ENCODE peak calls at places on chromosomes 11 and 22, in six cellular contexts. R is fibroblast of pulmonary artery, K is GM12865, A is skeletal muscle cell, H is DND-41, B is BJ. M is an unnamed sample.

GRCh38 chr11:78069465-78069864 is 5.8 kb downstream of the THRSP start:
- DNase-seq in R (peak; percentile 47), A (no peak), H (no peak), K (no peak), B (no peak), M (no peak)

GRCh38 chr11:95134491-95134890 is 44.8 kb downstream of the ENDOD1 start:
- DNase-seq in K (no peak), R (peak; percentile 58), H (no peak), A (peak; percentile 53), B (peak; percentile 70), M (peak; percentile 44)

GRCh38 chr22:30017375-30017774 is 62.9 kb upstream of the HORMAD2 start:
- DNase-seq in B (peak; percentile 31), K (no peak), R (no peak), H (no peak), A (peak; percentile 17), M (no peak)

GRCh38 chr11:44813401-44813800 is 86.6 kb downstream of the TSPAN18 start:
- DNase-seq in R (no peak), B (no peak), A (no peak), K (no peak), H (no peak), M (no peak)

GRCh38 chr11:4095509-4096230 is 1.1 kb downstream of the RRM1 start:
- DNase-seq in A (no peak), K (peak; percentile 35), H (no peak), R (peak; percentile 66), B (no peak), M (peak; percentile 42)

GRCh38 chr11:93160156-93160555 is 37.6 kb downstream of the SLC36A4 start:
- DNase-seq in B (no peak), K (no peak), H (no peak), R (no peak), A (no peak), M (no peak)

GRCh38 chr22:46895753-46896152 is 133.3 kb downstream of the TBC1D22A start:
- DNase-seq in H (no peak), R (no peak), B (no peak), A (no peak), K (no peak), M (peak; percentile 17)

GRCh38 chr11:47524200-47524874 is 28.6 kb downstream of the CELF1 start:
- DNase-seq in K (no peak), B (no peak), A (no peak), R (no peak), H (no peak), M (peak; percentile 26)

GRCh38 chr22:24289138-24289537 is 18.5 kb downstream of the SPECC1L start:
- DNase-seq in A (peak; percentile 43), H (no peak), B (peak; percentile 93), R (peak; percentile 84), K (no peak), M (peak; percentile 81)

GRCh38 chr11:86629070-86629706 is 43.2 kb downstream of the ME3 start:
- DNase-seq in B (no peak), R (peak; percentile 73), H (no peak), K (no peak), A (peak; percentile 74), M (peak; percentile 81)

GRCh38 chr22:27239520-27239919 is 562.0 kb downstream of the MN1 start:
- DNase-seq in K (no peak), B (no peak), H (no peak), A (no peak), R (no peak), M (no peak)

GRCh38 chr11:107691003-107691402 is 20.9 kb downstream of the SLN start:
- DNase-seq in B (no peak), A (no peak), R (peak; percentile 31), K (no peak), H (no peak), M (peak; percentile 59)

GRCh38 chr11:105244157-105244820 is 104.7 kb upstream of the CARD18 start:
- DNase-seq in A (peak; percentile 85), K (no peak), R (peak; percentile 96), B (peak; percentile 92), H (no peak), M (peak; percentile 90)

GRCh38 chr22:44496844-44497217 is 1.2 kb downstream of the RTL6 start:
- DNase-seq in R (no peak), B (no peak), K (no peak), H (no peak), A (no peak), M (no peak)

GRCh38 chr11:129320485-129320884 is 55.2 kb upstream of the BARX2 start:
- DNase-seq in B (no peak), R (no peak), H (no peak), K (no peak), A (no peak), M (no peak)

GRCh38 chr11:2735053-2735589 is 35.3 kb upstream of the KCNQ1OT1 start:
- DNase-seq in B (no peak), H (no peak), R (no peak), A (no peak), K (no peak), M (no peak)

GRCh38 chr11:124895471-124895971 is 2.1 kb downstream of the ROBO4 start:
- DNase-seq in R (no peak), B (no peak), K (no peak), H (no peak), A (no peak), M (no peak)

GRCh38 chr11:130474637-130475400 is 26.4 kb downstream of the ADAMTS15 start:
- DNase-seq in B (no peak), A (no peak), K (no peak), R (no peak), H (no peak), M (no peak)

GRCh38 chr11:46826310-46827044 is 19.6 kb downstream of the CKAP5 start:
- DNase-seq in K (peak; percentile 66), R (peak; percentile 79), A (peak; percentile 31), B (no peak), H (peak; percentile 50), M (peak; percentile 77)

GRCh38 chr11:119727523-119728081 is 1.4 kb downstream of the NECTIN1 start:
- DNase-seq in A (no peak), R (no peak), K (peak; percentile 10), B (no peak), H (peak; percentile 25), M (no peak)

GRCh38 chr22:47039356-47039755 is 276.9 kb downstream of the TBC1D22A start:
- DNase-seq in A (no peak), R (no peak), H (no peak), K (no peak), B (no peak), M (no peak)

GRCh38 chr22:37762389-37762836 is 45.3 kb upstream of the GCAT start:
- DNase-seq in B (no peak), K (no peak), A (no peak), H (no peak), R (no peak), M (no peak)

GRCh38 chr11:86802601-86803051 is 2.3 kb downstream of the PRSS23 start:
- DNase-seq in H (no peak), A (no peak), K (peak; percentile 29), B (no peak), R (peak; percentile 68), M (peak; percentile 71)

GRCh38 chr11:128948583-128948982 is 5.9 kb upstream of the TP53AIP1 start:
- DNase-seq in K (no peak), R (no peak), B (no peak), A (no peak), H (no peak), M (no peak)

GRCh38 chr11:12164061-12165014 is 53.9 kb downstream of the MICAL2 start:
- DNase-seq in A (peak; percentile 68), B (peak; percentile 86), R (peak; percentile 80), H (no peak), K (no peak), M (peak; percentile 97)

GRCh38 chr11:74749127-74749964 is 697 bp downstream of the RNF169 start:
- DNase-seq in H (peak; percentile 71), K (peak; percentile 77), B (no peak), R (peak; percentile 39), A (no peak), M (peak; percentile 43)

GRCh38 chr22:31275018-31275417 is 17.3 kb downstream of the PIK3IP1 start:
- DNase-seq in H (no peak), R (no peak), A (no peak), K (no peak), B (no peak), M (no peak)

GRCh38 chr11:100687630-100688395 is 725 bp downstream of the ARHGAP42 start:
- DNase-seq in H (peak; percentile 68), A (peak; percentile 47), B (peak; percentile 30), K (peak; percentile 83), R (peak; percentile 89), M (peak; percentile 87)

GRCh38 chr11:68312780-68313573 is 586 bp downstream of the LRP5 start:
- DNase-seq in H (no peak), A (no peak), K (peak; percentile 38), B (no peak), R (no peak), M (no peak)

GRCh38 chr11:9982796-9983579 is 311.0 kb downstream of the SBF2 start:
- DNase-seq in K (no peak), R (peak; percentile 42), A (no peak), H (no peak), B (no peak), M (peak; percentile 53)

GRCh38 chr22:46584081-46584903 is 35.9 kb upstream of the GRAMD4 start:
- DNase-seq in K (no peak), B (no peak), R (no peak), H (no peak), A (no peak), M (peak; percentile 73)

GRCh38 chr11:46472662-46472994 is 81.1 kb upstream of the CHRM4 start:
- DNase-seq in A (no peak), K (no peak), H (no peak), B (no peak), R (no peak), M (no peak)

GRCh38 chr11:76206077-76206326 is 300 bp downstream of the WNT11 start:
- DNase-seq in B (no peak), A (no peak), H (no peak), R (no peak), K (no peak), M (no peak)
- H3K4me3 ChIP-seq in B (peak overlapping the region; percentile 39), A (peak overlapping the region; percentile 45), H (no peak overlapping the region), R (peak overlapping the region; percentile 29), K (peak overlapping the region; percentile 6), M (peak overlapping the region; percentile 22)

GRCh38 chr22:19756288-19757128 is 4.1 kb upstream of the TBX1 start:
- DNase-seq in K (peak; percentile 62), R (no peak), B (no peak), A (no peak), H (no peak), M (no peak)
- H3K4me3 ChIP-seq in K (no peak overlapping the region), R (no peak overlapping the region), B (no peak overlapping the region), A (no peak overlapping the region), H (no peak overlapping the region), M (no peak overlapping the region)

DNA sequence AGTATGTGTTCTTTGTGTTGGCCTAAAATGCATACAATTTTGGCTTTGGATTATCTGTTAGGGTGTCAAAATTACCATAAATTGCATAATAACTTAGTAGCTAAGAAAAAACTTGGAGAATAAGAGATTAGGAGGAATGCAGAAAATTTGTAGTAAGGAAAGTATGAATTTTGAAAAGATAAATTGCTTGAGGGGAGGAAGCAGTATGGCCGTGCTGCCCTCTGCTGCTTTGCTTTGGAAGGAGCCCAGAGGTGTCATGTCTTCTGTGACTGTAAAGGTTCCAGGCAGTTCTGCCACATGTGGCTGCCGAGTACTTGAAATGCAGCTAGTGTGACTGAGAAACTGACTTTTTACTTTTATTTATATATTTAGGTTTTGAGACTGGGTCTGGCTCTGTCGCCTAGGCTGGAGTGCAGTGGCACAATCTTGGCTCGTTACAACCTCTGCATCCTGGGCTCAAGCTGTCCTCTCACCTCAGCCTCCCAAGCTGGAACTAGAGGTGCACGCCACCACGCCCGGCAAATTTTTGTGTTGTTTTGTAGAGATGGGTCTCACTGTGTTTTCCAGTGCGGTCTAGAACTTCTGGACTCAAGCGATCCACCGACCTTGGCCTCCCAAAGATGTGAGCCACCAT is 1.8 kb downstream of the ADSL start:
- DNase-seq in R (peak; percentile 75), B (no peak), A (no peak), K (peak; percentile 78), H (peak; percentile 64), M (peak; percentile 60)
- H3K4me3 ChIP-seq in R (peak overlapping the region; percentile 80), B (no peak overlapping the region), A (no peak overlapping the region), K (peak overlapping the region; percentile 90), H (peak overlapping the region; percentile 93), M (no peak overlapping the region)

GRCh38 chr22:48567213-48567975 is 1260.3 kb downstream of the BRD1 start:
- DNase-seq in A (no peak), R (no peak), B (no peak), H (no peak), K (no peak), M (no peak)
- H3K4me3 ChIP-seq in A (no peak overlapping the region), R (no peak overlapping the region), B (no peak overlapping the region), H (no peak overlapping the region), K (no peak overlapping the region), M (no peak overlapping the region)